ENCODE peak calls at places on chromosome X, in eight cellular contexts. D is CD4-positive, alpha-beta memory T cell; Q is right lobe of liver; J is tibial nerve; Z is mucosa of descending colon; X is A549; T is tibial artery; F is cardiac muscle cell. V is an unnamed sample. For H3K4me1, the result is how much of the 10 kb centered on the place peaks cover.

GRCh38 chrX:68114573-68115199 is 318.6 kb downstream of the OPHN1 start:
- DNase-seq in D (no peak), Q (no peak), J (no peak), Z (no peak), X (peak), T (no peak), F (peak), V (no peak)

GRCh38 chrX:131840799-131841495 is 182.2 kb upstream of the STK26 start:
- DNase-seq in D (no peak), Q (no peak), J (no peak), Z (no peak), X (no peak), T (no peak), F (no peak), V (no peak)

GRCh38 chrX:51852621-51853020 is 40.8 kb upstream of the MAGED1 start:
- DNase-seq in D (no peak), Q (no peak), J (no peak), Z (no peak), X (no peak), T (no peak), F (no peak), V (no peak)

GRCh38 chrX:118251251-118251650 is 94.7 kb upstream of the WDR44 start:
- DNase-seq in D (no peak), Q (no peak), J (no peak), Z (no peak), X (no peak), T (peak), F (peak), V (no peak)

GRCh38 chrX:1451676-1452496 is 823 bp downstream of the ASMTL start:
- DNase-seq in D (peak), Q (peak), J (no peak), Z (peak), X (no peak), T (peak), F (no peak), V (peak)

GRCh38 chrX:68939868-68940267 is 111.0 kb downstream of the EFNB1 start:
- DNase-seq in D (no peak), Q (no peak), J (no peak), Z (no peak), X (no peak), T (no peak), F (no peak), V (no peak)

GRCh38 chrX:123854329-123854728 is 5.5 kb upstream of the XIAP start:
- DNase-seq in D (no peak), Q (no peak), J (no peak), Z (no peak), X (no peak), T (no peak), F (peak), V (no peak)

GRCh38 chrX:17459008-17459407 is 84.0 kb downstream of the NHS start:
- DNase-seq in D (no peak), Q (no peak), J (no peak), Z (no peak), X (no peak), T (peak), F (peak), V (no peak)

GRCh38 chrX:153568612-153569011 is 30.3 kb downstream of the CCNQ start:
- DNase-seq in D (no peak), Q (no peak), J (no peak), Z (no peak), X (peak), T (no peak), F (no peak), V (no peak)

GRCh38 chrX:47497274-47497673 is 14.3 kb upstream of the ZNF41 start:
- DNase-seq in D (no peak), Q (no peak), J (no peak), Z (no peak), X (peak), T (no peak), F (peak), V (no peak)

GRCh38 chrX:123085311-123085940 is 98.7 kb upstream of the GRIA3 start:
- DNase-seq in D (no peak), Q (no peak), J (no peak), Z (no peak), X (no peak), T (no peak), F (no peak), V (no peak)

GRCh38 chrX:132877954-132878536 is 80.4 kb downstream of the HS6ST2 start:
- DNase-seq in D (no peak), Q (no peak), J (no peak), Z (no peak), X (no peak), T (no peak), F (no peak), V (no peak)

GRCh38 chrX:69551421-69552009 is 47.4 kb downstream of the NALF2 start:
- DNase-seq in D (no peak), Q (no peak), J (no peak), Z (no peak), X (no peak), T (no peak), F (peak), V (no peak)

GRCh38 chrX:41442824-41443560 is 4.2 kb upstream of the NYX start:
- DNase-seq in D (no peak), Q (no peak), J (no peak), Z (no peak), X (no peak), T (no peak), F (no peak), V (no peak)

GRCh38 chrX:32483534-32484136 is 727.7 kb downstream of the DMD start:
- DNase-seq in D (no peak), Q (no peak), J (no peak), Z (no peak), X (no peak), T (no peak), F (no peak), V (no peak)

GRCh38 chrX:96909291-96909690 is 25.6 kb downstream of the RPA4 start:
- DNase-seq in D (no peak), Q (no peak), J (no peak), Z (no peak), X (no peak), T (no peak), F (no peak), V (no peak)

GRCh38 chrX:10983526-10983925 is 127.6 kb upstream of the HCCS start:
- DNase-seq in D (no peak), Q (no peak), J (no peak), Z (no peak), X (no peak), T (no peak), F (no peak), V (no peak)

GRCh38 chrX:12241026-12241425 is 102.8 kb downstream of the FRMPD4 start:
- DNase-seq in D (no peak), Q (no peak), J (no peak), Z (no peak), X (no peak), T (no peak), F (peak), V (no peak)

GRCh38 chrX:134520860-134521390 is 61.0 kb downstream of the HPRT1 start:
- DNase-seq in D (no peak), Q (no peak), J (no peak), Z (no peak), X (peak), T (no peak), F (peak), V (no peak)

GRCh38 chrX:136880003-136880451 is 498 bp downstream of the RBMX start:
- DNase-seq in D (peak), Q (peak), J (no peak), Z (peak), X (peak), T (no peak), F (peak), V (peak)

GRCh38 chrX:140664939-140665338 is 44.6 kb upstream of the LINC00632 start:
- DNase-seq in D (no peak), Q (no peak), J (no peak), Z (no peak), X (peak), T (no peak), F (peak), V (no peak)

GRCh38 chrX:23699636-23700194 is 32.4 kb downstream of the PRDX4 start:
- DNase-seq in D (no peak), Q (no peak), J (no peak), Z (no peak), X (no peak), T (peak), F (peak), V (no peak)

GRCh38 chrX:135982860-135983259 is 2.4 kb upstream of the SLC9A6 start:
- DNase-seq in D (no peak), Q (no peak), J (no peak), Z (no peak), X (no peak), T (no peak), F (no peak), V (no peak)

GRCh38 chrX:153794018-153794896 is at the start of the genes IDH3G and SSR4:
- DNase-seq in D (peak), Q (peak), J (peak), Z (peak), X (peak), T (peak), F (peak), V (peak)

GRCh38 chrX:11185861-11186260 is 74.7 kb downstream of the HCCS start:
- DNase-seq in D (no peak), Q (no peak), J (no peak), Z (no peak), X (no peak), T (no peak), F (no peak), V (no peak)

GRCh38 chrX:65596270-65596669 is 61.7 kb upstream of the LAS1L start:
- DNase-seq in D (peak), Q (no peak), J (no peak), Z (no peak), X (no peak), T (peak), F (peak), V (no peak)

GRCh38 chrX:43735534-43735933 is 79.4 kb downstream of the MAOA start:
- DNase-seq in D (no peak), Q (no peak), J (no peak), Z (no peak), X (no peak), T (no peak), F (no peak), V (no peak)

GRCh38 chrX:41984628-41985027 is 61.3 kb upstream of the CASK start:
- DNase-seq in D (no peak), Q (no peak), J (no peak), Z (no peak), X (no peak), T (no peak), F (no peak), V (no peak)

GRCh38 chrX:136759968-136760367 is 20.8 kb downstream of the ARHGEF6 start:
- DNase-seq in D (no peak), Q (no peak), J (no peak), Z (no peak), X (no peak), T (no peak), F (no peak), V (no peak)

DNA sequence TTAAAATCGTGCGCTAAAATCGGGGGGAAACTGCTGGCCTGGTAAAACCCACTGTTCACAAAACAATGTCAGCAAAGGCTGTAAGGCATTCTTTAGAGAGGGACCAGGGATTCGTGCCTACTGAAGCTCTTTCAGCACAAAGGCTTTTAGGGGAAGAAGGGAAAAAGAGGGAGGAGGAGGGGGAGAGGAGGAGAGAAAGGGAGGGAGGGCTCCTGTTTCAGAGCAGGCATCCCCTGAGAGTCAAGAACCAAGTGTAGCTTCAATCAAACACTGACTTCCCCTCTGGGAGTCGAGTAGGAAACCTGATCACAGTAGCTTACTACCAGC is 9.5 kb downstream of the BCOR start:
- DNase-seq in D (no peak), Q (no peak), J (no peak), Z (no peak), X (no peak), T (no peak), F (no peak), V (no peak)
- H3K4me1 ChIP-seq in D (half or more), Q (under half), J (under half), Z (under half), X (under half), T (under half), F (half or more), V (under half)

GRCh38 chrX:30593435-30594200 is 16.1 kb upstream of the TASL start:
- DNase-seq in D (peak), Q (no peak), J (no peak), Z (no peak), X (no peak), T (no peak), F (no peak), V (no peak)

GRCh38 chrX:30586516-30586915 is 8.9 kb upstream of the TASL start:
- DNase-seq in D (no peak), Q (no peak), J (no peak), Z (no peak), X (no peak), T (no peak), F (no peak), V (no peak)

GRCh38 chrX:30592846-30593245 is 15.3 kb upstream of the TASL start:
- DNase-seq in D (no peak), Q (no peak), J (no peak), Z (no peak), X (no peak), T (no peak), F (no peak), V (no peak)

GRCh38 chrX:30589146-30589888 is 11.8 kb upstream of the TASL start:
- DNase-seq in D (no peak), Q (no peak), J (no peak), Z (no peak), X (no peak), T (no peak), F (no peak), V (no peak)

DNA sequence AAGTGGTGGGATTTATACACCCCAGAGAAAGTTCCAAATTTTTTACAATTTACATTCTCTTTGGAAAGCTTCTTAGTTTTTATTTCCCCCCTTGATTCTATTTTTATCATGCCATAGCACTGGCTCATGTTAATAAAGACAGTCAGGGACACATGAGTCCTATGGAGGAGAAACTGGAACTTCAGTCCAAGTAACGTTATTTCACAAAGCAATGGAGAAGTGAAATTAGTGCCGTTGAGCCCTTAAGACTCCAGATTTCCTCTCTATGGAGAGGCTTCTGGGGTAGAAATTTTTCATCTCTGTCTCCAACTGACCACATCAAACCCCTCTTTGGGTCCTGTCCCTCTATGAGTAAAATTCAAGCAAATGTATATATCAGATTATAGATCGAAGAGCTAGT is 12.8 kb upstream of the TASL start:
- DNase-seq in D (no peak), Q (no peak), J (no peak), Z (no peak), X (no peak), T (no peak), F (no peak), V (no peak)
- H3K4me1 ChIP-seq in D (under half), Q (under half), J (under half), Z (under half), X (under half), T (under half), F (under half), V (under half)

DNA sequence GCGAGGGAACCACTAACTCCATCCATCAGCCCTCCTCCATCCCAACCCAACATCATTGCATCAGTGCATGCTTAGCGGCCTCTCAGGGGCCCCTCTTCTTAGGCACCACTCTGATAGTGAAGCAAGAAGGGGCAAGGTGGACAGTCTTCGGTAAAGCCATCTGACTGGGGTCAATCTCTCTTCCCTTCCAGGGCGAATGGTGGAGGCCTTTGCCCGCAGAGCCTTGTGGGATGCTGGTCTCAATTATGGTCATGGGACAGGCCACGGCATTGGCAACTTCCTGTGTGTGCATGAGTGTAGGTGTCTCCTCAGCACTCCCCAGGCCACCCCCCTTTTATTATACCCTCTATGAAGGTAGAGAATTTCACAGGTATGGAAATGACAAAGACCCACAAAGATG is 18.8 kb upstream of the SASH3 start:
- DNase-seq in D (no peak), Q (no peak), J (no peak), Z (no peak), X (no peak), T (no peak), F (no peak), V (peak)
- H3K4me1 ChIP-seq in D (half or more), Q (under half), J (under half), Z (under half), X (under half), T (under half), F (under half), V (under half)

GRCh38 chrX:45784590-45784989 is 583.9 kb upstream of the DIPK2B start:
- DNase-seq in D (no peak), Q (no peak), J (no peak), Z (no peak), X (no peak), T (no peak), F (no peak), V (no peak)
- H3K4me1 ChIP-seq in D (under half), Q (under half), J (under half), Z (under half), X (half or more), T (under half), F (under half), V (under half)

DNA sequence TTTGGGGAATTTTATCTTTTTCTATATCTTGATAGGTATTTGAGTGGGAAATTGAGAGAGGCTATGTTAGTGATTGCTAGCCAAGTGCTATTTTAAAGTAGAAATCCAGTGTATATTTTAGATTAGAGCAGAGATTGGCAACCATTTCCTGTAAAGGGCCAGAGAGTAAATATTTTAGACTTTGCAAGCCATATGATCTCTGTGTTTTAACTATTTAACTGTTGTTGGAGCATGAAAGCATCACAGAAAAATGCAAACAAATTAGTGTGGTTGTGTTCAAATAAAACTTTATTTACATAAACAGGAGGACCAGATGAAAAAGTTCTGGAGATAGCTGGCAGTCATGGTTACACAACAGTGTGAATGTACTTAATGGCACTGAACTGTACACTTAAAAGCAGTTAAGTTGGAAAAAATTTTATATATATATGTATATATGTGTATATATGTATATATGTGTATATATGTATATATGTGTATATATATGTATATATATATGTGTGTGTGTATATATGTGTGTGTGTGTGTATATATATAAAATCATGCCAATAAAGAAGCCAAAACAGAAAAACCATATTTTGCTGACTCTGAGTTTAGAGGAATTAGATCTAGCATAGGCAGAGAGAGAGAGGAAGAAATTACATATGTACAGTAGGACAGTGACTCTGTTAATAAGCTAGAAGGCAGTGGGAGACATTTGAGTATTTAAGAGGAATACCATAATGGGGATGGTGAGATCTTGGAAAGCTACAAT is 83.4 kb downstream of the TMEM164 start:
- DNase-seq in D (no peak), Q (no peak), J (no peak), Z (no peak), X (peak), T (no peak), F (no peak), V (no peak)
- H3K4me1 ChIP-seq in D (under half), Q (under half), J (under half), Z (under half), X (half or more), T (under half), F (under half), V (under half)

GRCh38 chrX:100643943-100644587 is at the start of gene SRPX2:
- DNase-seq in D (no peak), Q (no peak), J (peak), Z (no peak), X (peak), T (peak), F (peak), V (peak)

GRCh38 chrX:100647739-100648138 is 3.7 kb downstream of the SRPX2 start:
- DNase-seq in D (no peak), Q (no peak), J (no peak), Z (no peak), X (no peak), T (no peak), F (peak), V (no peak)

GRCh38 chrX:100647095-100647494 is 3.1 kb downstream of the SRPX2 start:
- DNase-seq in D (no peak), Q (no peak), J (peak), Z (no peak), X (no peak), T (no peak), F (peak), V (no peak)

GRCh38 chrX:100643212-100643611 is 787 bp upstream of the SRPX2 start:
- DNase-seq in D (no peak), Q (no peak), J (no peak), Z (no peak), X (no peak), T (no peak), F (no peak), V (no peak)

DNA sequence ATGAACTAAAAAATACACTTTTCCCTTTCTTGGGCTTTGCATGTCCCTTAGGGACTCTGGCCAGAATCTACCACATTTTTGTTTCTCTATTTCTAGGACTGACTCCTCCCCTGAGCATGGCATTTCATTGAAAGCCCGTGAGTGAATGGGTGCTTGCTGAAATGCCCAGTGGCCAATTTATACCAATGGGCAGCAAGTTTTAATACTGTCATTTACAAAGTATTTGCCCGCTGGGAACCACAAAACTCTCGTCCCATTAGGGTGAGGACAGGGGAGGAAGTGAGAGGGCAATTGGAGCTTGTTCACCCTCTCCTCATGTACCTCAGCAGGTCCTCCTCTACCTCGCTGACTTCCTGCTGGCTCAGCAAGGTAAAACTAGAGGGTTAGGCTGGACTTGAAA is 1.1 kb downstream of the SRPX2 start:
- DNase-seq in D (no peak), Q (no peak), J (no peak), Z (no peak), X (no peak), T (no peak), F (no peak), V (no peak)
- H3K4me1 ChIP-seq in D (under half), Q (under half), J (under half), Z (under half), X (half or more), T (under half), F (under half), V (under half)

GRCh38 chrX:119685225-119686066 is 7.5 kb downstream of the SEPTIN6 start:
- DNase-seq in D (peak), Q (no peak), J (no peak), Z (no peak), X (no peak), T (peak), F (no peak), V (no peak)
- H3K4me1 ChIP-seq in D (half or more), Q (under half), J (under half), Z (under half), X (under half), T (under half), F (under half), V (under half)

GRCh38 chrX:19885732-19886131 is 1.7 kb downstream of the SH3KBP1 start:
- DNase-seq in D (no peak), Q (no peak), J (no peak), Z (no peak), X (no peak), T (no peak), F (no peak), V (no peak)
- H3K4me1 ChIP-seq in D (under half), Q (under half), J (under half), Z (under half), X (under half), T (under half), F (under half), V (under half)

V was measured in psoas muscle.